ENCODE peak calls at places on chromosomes 3 and 15, in ten cellular contexts. H, M, D, B, J, C, X, O, R and Q are unnamed samples.

GRCh38 chr15:81254277-81255265 is 57.9 kb downstream of the IL16 start:
- DNase-seq in X (no peak), J (no peak), C (no peak), R (no peak), D (no peak), B (no peak), M (no peak), O (no peak), H (no peak), Q (no peak)

GRCh38 chr3:193605876-193606275 is 12.9 kb downstream of the OPA1 start:
- DNase-seq in M (peak), X (peak), O (peak), R (peak), J (peak), B (no peak), D (no peak), C (peak), H (no peak), Q (peak)

GRCh38 chr3:63521657-63522056 is 130.8 kb upstream of the SNTN start:
- DNase-seq in C (no peak), J (no peak), D (no peak), X (no peak), R (no peak), H (no peak), M (no peak), O (no peak), B (no peak), Q (no peak)

GRCh38 chr15:50345298-50345697 is 9.7 kb downstream of the GABPB1 start:
- DNase-seq in X (no peak), D (no peak), M (no peak), O (no peak), J (no peak), R (no peak), H (no peak), B (no peak), C (no peak), Q (no peak)

GRCh38 chr3:196012481-196012880 is 69.4 kb downstream of the TFRC start:
- DNase-seq in J (no peak), D (no peak), H (no peak), R (no peak), B (no peak), O (no peak), X (no peak), M (no peak), C (no peak), Q (no peak)

GRCh38 chr15:27328616-27329015 is 357.6 kb downstream of the GABRG3 start:
- DNase-seq in X (peak), R (no peak), H (no peak), B (no peak), M (no peak), O (no peak), J (no peak), C (no peak), D (no peak), Q (no peak)

GRCh38 chr15:85618956-85619491 is 175.7 kb downstream of the KLHL25 start:
- DNase-seq in O (peak), H (peak), X (peak), B (no peak), D (no peak), J (peak), M (peak), R (peak), C (peak), Q (peak)

GRCh38 chr3:181457756-181458155 is 254.0 kb upstream of the SOX2 start:
- DNase-seq in D (no peak), J (no peak), O (no peak), H (no peak), R (no peak), C (no peak), B (no peak), X (no peak), M (no peak), Q (no peak)

GRCh38 chr3:11306815-11307589 is 34.8 kb downstream of the ATG7 start:
- DNase-seq in X (no peak), H (no peak), M (peak), J (no peak), R (peak), O (no peak), B (no peak), D (no peak), C (peak), Q (no peak)

GRCh38 chr3:22734207-22734606 is 468.9 kb upstream of the UBE2E2 start:
- DNase-seq in M (no peak), B (no peak), H (no peak), O (no peak), C (no peak), D (no peak), X (no peak), R (no peak), J (no peak), Q (no peak)

GRCh38 chr15:67103432-67103831 is 38.0 kb downstream of the SMAD3 start:
- DNase-seq in X (no peak), M (no peak), O (no peak), B (no peak), J (no peak), C (no peak), H (no peak), D (no peak), R (no peak), Q (no peak)

GRCh38 chr3:184261270-184262165 is at the start of gene CAMK2N2:
- DNase-seq in B (no peak), O (peak), X (peak), J (no peak), D (no peak), M (peak), R (peak), C (peak), H (no peak), Q (peak)

GRCh38 chr3:42673082-42673481 is 12.3 kb upstream of the KLHL40 start:
- DNase-seq in M (peak), C (no peak), H (no peak), B (no peak), J (no peak), O (no peak), R (no peak), X (no peak), D (no peak), Q (no peak)

GRCh38 chr3:187783098-187783497 is 37.8 kb upstream of the BCL6 start:
- DNase-seq in D (no peak), X (no peak), R (peak), O (peak), J (no peak), C (no peak), M (no peak), H (no peak), B (no peak), Q (peak)

GRCh38 chr15:43214169-43214568 is 6.6 kb downstream of the EPB42 start:
- DNase-seq in D (no peak), X (no peak), C (no peak), J (no peak), B (no peak), M (no peak), H (no peak), R (no peak), O (no peak), Q (no peak)

GRCh38 chr3:9278498-9278897 is 29.1 kb upstream of the SRGAP3 start:
- DNase-seq in R (no peak), H (no peak), J (no peak), O (no peak), C (no peak), M (no peak), B (no peak), D (no peak), X (no peak), Q (no peak)

GRCh38 chr3:47791193-47791855 is 9.6 kb upstream of the SMARCC1 start:
- DNase-seq in H (no peak), X (no peak), C (no peak), O (no peak), M (no peak), D (no peak), J (no peak), B (no peak), R (no peak), Q (no peak)

GRCh38 chr3:10244004-10244403 is 4.3 kb upstream of the TATDN2 start:
- DNase-seq in C (no peak), B (no peak), J (no peak), R (no peak), M (no peak), X (no peak), O (no peak), H (no peak), D (no peak), Q (no peak)

GRCh38 chr3:35413483-35413882 is 225.8 kb upstream of the ARPP21 start:
- DNase-seq in O (no peak), H (no peak), M (no peak), J (no peak), D (no peak), C (no peak), R (no peak), B (no peak), X (no peak), Q (no peak)

GRCh38 chr15:70447927-70448698 is 315.2 kb downstream of the UACA start:
- DNase-seq in C (peak), J (peak), D (no peak), B (no peak), H (no peak), R (no peak), X (no peak), M (peak), O (no peak), Q (no peak)

GRCh38 chr15:89792106-89792805 is 16.1 kb downstream of the MESP2 start:
- DNase-seq in J (no peak), M (no peak), B (no peak), O (no peak), D (no peak), H (no peak), R (no peak), X (no peak), C (no peak), Q (no peak)

GRCh38 chr15:32928876-32929275 is 211.1 kb downstream of the GREM1 start:
- DNase-seq in M (no peak), X (no peak), O (no peak), C (no peak), R (no peak), H (no peak), B (no peak), D (no peak), J (no peak), Q (no peak)

GRCh38 chr3:13420817-13421755 is 964 bp upstream of the NUP210 start:
- DNase-seq in J (peak), H (no peak), B (no peak), X (no peak), D (no peak), O (no peak), C (peak), R (peak), M (peak), Q (no peak)

GRCh38 chr3:141913150-141913811 is 36.8 kb downstream of the ATP1B3 start:
- DNase-seq in C (peak), R (peak), M (peak), J (peak), O (peak), H (peak), X (no peak), B (no peak), D (no peak), Q (peak)

GRCh38 chr15:76073554-76073953 is 13.8 kb downstream of the TMEM266 start:
- DNase-seq in J (no peak), C (no peak), O (no peak), X (no peak), R (no peak), H (no peak), B (no peak), M (no peak), D (no peak), Q (no peak)

GRCh38 chr15:41811432-41812195 is 16.3 kb upstream of the JMJD7 start:
- DNase-seq in X (peak), R (peak), B (peak), H (peak), J (peak), D (peak), M (peak), C (peak), O (peak), Q (peak)

GRCh38 chr3:53773586-53774368 is 72.4 kb downstream of the CHDH start:
- DNase-seq in D (peak), C (no peak), M (no peak), B (no peak), O (peak), X (no peak), H (peak), R (peak), J (no peak), Q (no peak)

GRCh38 chr15:72306211-72306785 is 13.7 kb downstream of the CELF6 start:
- DNase-seq in M (peak), X (peak), J (no peak), O (no peak), B (no peak), R (peak), D (no peak), C (peak), H (no peak), Q (no peak)

GRCh38 chr3:79247367-79248103 is 520.3 kb downstream of the ROBO1 start:
- DNase-seq in R (no peak), O (peak), M (no peak), C (no peak), H (peak), B (no peak), J (no peak), X (no peak), D (no peak), Q (no peak)

GRCh38 chr3:59406943-59407342 is 357.1 kb upstream of the CFAP20DC start:
- DNase-seq in O (no peak), D (no peak), C (no peak), J (no peak), B (no peak), X (no peak), H (no peak), M (no peak), R (no peak), Q (no peak)

GRCh38 chr3:95401693-95402092 is 1338.8 kb downstream of the NSUN3 start:
- DNase-seq in D (no peak), H (no peak), J (no peak), O (no peak), B (no peak), R (no peak), M (no peak), C (no peak), X (no peak), Q (no peak)

GRCh38 chr15:68821898-68822380 is 1.2 kb upstream of the ANP32A start:
- DNase-seq in O (no peak), R (peak), H (no peak), M (peak), J (no peak), X (peak), C (peak), D (no peak), B (no peak), Q (no peak)

GRCh38 chr3:43093974-43094373 is 11.9 kb downstream of the POMGNT2 start:
- DNase-seq in X (no peak), D (no peak), O (no peak), C (no peak), J (no peak), H (no peak), R (no peak), B (no peak), M (no peak), Q (no peak)

GRCh38 chr15:96882361-96882760 is 551.9 kb downstream of the NR2F2 start:
- DNase-seq in D (no peak), M (no peak), C (no peak), J (no peak), B (no peak), O (no peak), X (no peak), R (no peak), H (no peak), Q (no peak)

GRCh38 chr3:194019766-194020165 is 116.2 kb upstream of the HES1 start:
- DNase-seq in J (no peak), X (no peak), D (no peak), R (no peak), C (no peak), H (no peak), B (no peak), M (no peak), O (no peak), Q (no peak)

GRCh38 chr15:67176195-67176971 is 78.1 kb downstream of the AAGAB start:
- DNase-seq in M (no peak), R (no peak), X (no peak), C (no peak), H (no peak), B (no peak), O (no peak), D (no peak), J (no peak), Q (no peak)

GRCh38 chr3:12895391-12896205 is 54.2 kb upstream of the RPL32 start:
- DNase-seq in H (no peak), R (no peak), D (no peak), B (no peak), M (no peak), J (no peak), O (no peak), C (no peak), X (no peak), Q (no peak)

GRCh38 chr15:68307131-68307928 is 29.8 kb downstream of the FEM1B start:
- DNase-seq in J (no peak), D (no peak), O (no peak), M (no peak), C (no peak), X (no peak), R (no peak), H (no peak), B (no peak), Q (no peak)

GRCh38 chr3:189902230-189903186 is 218.2 kb downstream of the P3H2 start:
- DNase-seq in C (no peak), O (no peak), X (no peak), H (no peak), J (no peak), M (no peak), B (no peak), R (no peak), D (no peak), Q (no peak)